ENCODE peak calls at places on chromosomes 3 and 15, in five cellular contexts. One of them, this sample, is unnamed.

GRCh38 chr3:65902304-65902793 is 136.4 kb downstream of the MAGI1 start:
- DNase-seq in A549: no peak
- DNase-seq in H1: peak; percentile 64
- DNase-seq in HepG2: no peak
- DNase-seq in IMR-90: no peak
- DNase-seq in this sample: no peak

GRCh38 chr3:19070325-19070724 is 78.0 kb upstream of the KCNH8 start:
- DNase-seq in A549: no peak
- DNase-seq in H1: no peak
- DNase-seq in HepG2: no peak
- DNase-seq in IMR-90: no peak
- DNase-seq in this sample: no peak

GRCh38 chr15:97995881-97996603 is 35.5 kb downstream of the ARRDC4 start:
- DNase-seq in A549: peak; percentile 36
- DNase-seq in H1: peak; percentile 49
- DNase-seq in HepG2: no peak
- DNase-seq in IMR-90: no peak
- DNase-seq in this sample: peak; percentile 40

GRCh38 chr3:116836286-116836685 is 126.7 kb downstream of the TUSC7 start:
- DNase-seq in A549: no peak
- DNase-seq in H1: no peak
- DNase-seq in HepG2: no peak
- DNase-seq in IMR-90: peak; percentile 48
- DNase-seq in this sample: no peak

GRCh38 chr3:132785292-132785691 is 63.1 kb upstream of the NPHP3 start:
- DNase-seq in A549: no peak
- DNase-seq in H1: no peak
- DNase-seq in HepG2: no peak
- DNase-seq in IMR-90: no peak
- DNase-seq in this sample: no peak

GRCh38 chr3:13095408-13095861 is 22.2 kb upstream of the IQSEC1 start:
- DNase-seq in A549: no peak
- DNase-seq in H1: no peak
- DNase-seq in HepG2: no peak
- DNase-seq in IMR-90: no peak
- DNase-seq in this sample: no peak

GRCh38 chr3:173568623-173569022 is 171.1 kb downstream of the NLGN1 start:
- DNase-seq in A549: no peak
- DNase-seq in H1: no peak
- DNase-seq in HepG2: no peak
- DNase-seq in IMR-90: no peak
- DNase-seq in this sample: no peak

GRCh38 chr3:172107403-172107802 is 68.0 kb downstream of the FNDC3B start:
- DNase-seq in A549: no peak
- DNase-seq in H1: no peak
- DNase-seq in HepG2: no peak
- DNase-seq in IMR-90: no peak
- DNase-seq in this sample: peak; percentile 22

GRCh38 chr15:67945951-67946700 is 106.3 kb upstream of the RNU6-1 start:
- DNase-seq in A549: peak; percentile 89
- DNase-seq in H1: peak; percentile 51
- DNase-seq in HepG2: peak; percentile 98
- DNase-seq in IMR-90: peak; percentile 44
- DNase-seq in this sample: peak; percentile 50

GRCh38 chr3:194517333-194517732 is 30.5 kb upstream of the ATP13A3 start:
- DNase-seq in A549: no peak
- DNase-seq in H1: no peak
- DNase-seq in HepG2: no peak
- DNase-seq in IMR-90: no peak
- DNase-seq in this sample: no peak

GRCh38 chr15:88419830-88420229 is 47.4 kb downstream of the MRPL46 start:
- DNase-seq in A549: peak; percentile 57
- DNase-seq in H1: no peak
- DNase-seq in HepG2: no peak
- DNase-seq in IMR-90: peak; percentile 71
- DNase-seq in this sample: no peak

GRCh38 chr3:128001576-128001975 is 50.7 kb upstream of the SEC61A1 start:
- DNase-seq in A549: no peak
- DNase-seq in H1: peak; percentile 50
- DNase-seq in HepG2: no peak
- DNase-seq in IMR-90: no peak
- DNase-seq in this sample: no peak

GRCh38 chr15:41671656-41672636 is 11.7 kb downstream of the MGA start:
- DNase-seq in A549: no peak
- DNase-seq in H1: no peak
- DNase-seq in HepG2: no peak
- DNase-seq in IMR-90: no peak
- DNase-seq in this sample: no peak

GRCh38 chr3:140023616-140024530 is 88.9 kb downstream of the CLSTN2 start:
- DNase-seq in A549: no peak
- DNase-seq in H1: no peak
- DNase-seq in HepG2: no peak
- DNase-seq in IMR-90: no peak
- DNase-seq in this sample: no peak

GRCh38 chr3:172635588-172635987 is 75.3 kb downstream of the NCEH1 start:
- DNase-seq in A549: no peak
- DNase-seq in H1: no peak
- DNase-seq in HepG2: no peak
- DNase-seq in IMR-90: peak; percentile 60
- DNase-seq in this sample: no peak

GRCh38 chr15:57379487-57379886 is 3.2 kb downstream of the CGNL1 start:
- DNase-seq in A549: no peak
- DNase-seq in H1: no peak
- DNase-seq in HepG2: no peak
- DNase-seq in IMR-90: no peak
- DNase-seq in this sample: no peak

GRCh38 chr3:143120716-143121239 is 1.2 kb downstream of the CHST2 start:
- DNase-seq in A549: peak; percentile 13
- DNase-seq in H1: peak; percentile 66
- DNase-seq in HepG2: no peak
- DNase-seq in IMR-90: peak; percentile 26
- DNase-seq in this sample: no peak

GRCh38 chr3:185137821-185138220 is 15.0 kb downstream of the C3orf70 start:
- DNase-seq in A549: no peak
- DNase-seq in H1: no peak
- DNase-seq in HepG2: no peak
- DNase-seq in IMR-90: no peak
- DNase-seq in this sample: no peak

GRCh38 chr3:38370861-38371260 is 24.3 kb downstream of the XYLB start:
- DNase-seq in A549: no peak
- DNase-seq in H1: no peak
- DNase-seq in HepG2: no peak
- DNase-seq in IMR-90: no peak
- DNase-seq in this sample: no peak

GRCh38 chr3:38374221-38374620 is 27.6 kb downstream of the XYLB start:
- DNase-seq in A549: no peak
- DNase-seq in H1: no peak
- DNase-seq in HepG2: no peak
- DNase-seq in IMR-90: no peak
- DNase-seq in this sample: peak; percentile 37

GRCh38 chr3:38370149-38370548 is 23.6 kb downstream of the XYLB start:
- DNase-seq in A549: no peak
- DNase-seq in H1: no peak
- DNase-seq in HepG2: no peak
- DNase-seq in IMR-90: no peak
- DNase-seq in this sample: no peak

GRCh38 chr3:38371541-38372213 is 25.1 kb downstream of the XYLB start:
- DNase-seq in A549: no peak
- DNase-seq in H1: no peak
- DNase-seq in HepG2: no peak
- DNase-seq in IMR-90: no peak
- DNase-seq in this sample: no peak

GRCh38 chr3:38372214-38372601 is 25.6 kb downstream of the XYLB start:
- DNase-seq in A549: no peak
- DNase-seq in H1: no peak
- DNase-seq in HepG2: no peak
- DNase-seq in IMR-90: no peak
- DNase-seq in this sample: no peak
- TF ChIP-seq MAFK in A549: peak; percentile 62
- TF ChIP-seq MAFK in H1: no peak
- TF ChIP-seq MAFK in HepG2: peak; percentile 57
- TF ChIP-seq MAFK in IMR-90: peak; percentile 7
- TF ChIP-seq MAFK in this sample: no peak

DNA sequence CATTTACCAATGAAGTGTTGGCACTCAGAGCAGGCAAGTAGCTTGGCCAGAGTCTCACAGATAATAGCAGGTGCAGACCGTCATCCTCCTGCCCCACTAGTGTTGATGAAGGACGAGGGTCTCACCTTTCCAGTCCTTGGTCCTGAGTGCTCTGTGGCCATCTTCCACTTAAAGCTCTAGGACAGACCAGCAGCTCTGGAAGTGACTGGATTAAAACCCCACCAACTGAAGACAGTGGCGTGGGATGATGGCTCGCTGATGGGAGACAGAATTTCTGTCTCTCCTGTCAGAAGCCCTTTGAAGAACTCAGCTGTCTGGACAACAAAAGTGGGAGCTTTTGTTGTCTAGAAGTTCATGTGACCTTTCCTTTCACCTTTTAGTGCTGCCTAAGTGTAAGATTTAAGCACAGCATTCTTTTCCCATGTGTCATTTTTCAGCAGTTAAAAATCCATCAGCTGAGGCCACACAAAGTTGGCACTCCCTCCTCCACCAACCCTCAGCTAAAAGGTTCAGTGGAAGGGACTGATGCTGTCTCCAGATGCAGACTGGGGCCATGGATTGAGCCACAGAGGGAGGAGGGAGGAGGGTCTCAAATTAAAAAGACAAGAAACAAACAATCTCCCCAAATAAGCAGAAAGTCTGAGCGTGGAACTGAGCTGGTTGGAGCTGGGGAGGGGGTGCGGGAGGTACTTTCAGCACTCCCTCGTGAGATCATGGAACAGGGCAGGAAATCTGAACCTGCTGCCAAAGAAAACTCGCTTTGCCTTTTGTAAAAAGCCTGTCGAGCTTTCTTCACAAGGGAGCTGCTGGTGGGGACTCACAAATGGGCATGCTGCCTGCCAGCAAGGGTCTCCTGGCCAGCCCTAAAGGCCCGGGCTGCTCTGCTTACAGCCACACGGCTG is 148.5 kb upstream of the CTDSPL start:
- DNase-seq in A549: no peak
- DNase-seq in H1: no peak
- DNase-seq in HepG2: no peak
- DNase-seq in IMR-90: peak; percentile 23
- DNase-seq in this sample: no peak
- TF ChIP-seq MAFK in A549: no peak
- TF ChIP-seq MAFK in H1: no peak
- TF ChIP-seq MAFK in HepG2: no peak
- TF ChIP-seq MAFK in IMR-90: no peak
- TF ChIP-seq MAFK in this sample: no peak

DNA sequence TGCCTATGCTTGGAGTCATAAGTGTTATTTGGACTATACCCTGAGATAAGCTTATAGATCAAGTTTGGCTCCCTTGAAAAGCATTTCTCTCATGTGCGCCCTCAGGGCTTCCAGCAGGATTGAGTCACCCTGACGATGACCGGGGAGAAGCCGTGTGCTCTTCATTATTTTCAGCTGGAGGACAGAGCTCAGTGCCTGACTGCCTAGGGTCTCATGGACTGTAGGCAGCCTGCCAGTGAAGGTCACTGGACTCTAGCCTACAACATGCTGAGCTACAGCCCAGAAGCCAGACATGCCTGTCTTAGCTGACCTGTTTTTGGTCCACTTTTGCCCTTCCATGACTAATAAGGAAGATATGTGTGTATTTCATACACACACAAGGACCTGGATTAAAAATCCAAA is 31.6 kb upstream of the NUDT16 start:
- DNase-seq in A549: peak; percentile 42
- DNase-seq in H1: no peak
- DNase-seq in HepG2: no peak
- DNase-seq in IMR-90: peak; percentile 70
- DNase-seq in this sample: no peak
- TF ChIP-seq MAFK in A549: no peak
- TF ChIP-seq MAFK in H1: no peak
- TF ChIP-seq MAFK in HepG2: no peak
- TF ChIP-seq MAFK in IMR-90: no peak
- TF ChIP-seq MAFK in this sample: no peak

GRCh38 chr15:64474846-64475245 is 14.5 kb downstream of the ZNF609 start:
- DNase-seq in A549: no peak
- DNase-seq in H1: no peak
- DNase-seq in HepG2: no peak
- DNase-seq in IMR-90: no peak
- DNase-seq in this sample: no peak

GRCh38 chr15:64466408-64467116 is 6.2 kb downstream of the ZNF609 start:
- DNase-seq in A549: no peak
- DNase-seq in H1: no peak
- DNase-seq in HepG2: no peak
- DNase-seq in IMR-90: no peak
- DNase-seq in this sample: no peak

GRCh38 chr15:64476550-64476949 is 16.2 kb downstream of the ZNF609 start:
- DNase-seq in A549: no peak
- DNase-seq in H1: no peak
- DNase-seq in HepG2: no peak
- DNase-seq in IMR-90: no peak
- DNase-seq in this sample: no peak

GRCh38 chr15:64472161-64472560 is 11.8 kb downstream of the ZNF609 start:
- DNase-seq in A549: no peak
- DNase-seq in H1: no peak
- DNase-seq in HepG2: no peak
- DNase-seq in IMR-90: no peak
- DNase-seq in this sample: no peak
- TF ChIP-seq MAFK in A549: no peak
- TF ChIP-seq MAFK in H1: no peak
- TF ChIP-seq MAFK in HepG2: no peak
- TF ChIP-seq MAFK in IMR-90: no peak
- TF ChIP-seq MAFK in this sample: no peak

GRCh38 chr3:147185781-147186180 is 220.6 kb downstream of the ZIC4 start:
- DNase-seq in A549: no peak
- DNase-seq in H1: no peak
- DNase-seq in HepG2: peak; percentile 38
- DNase-seq in IMR-90: no peak
- DNase-seq in this sample: no peak
- TF ChIP-seq MAFK in A549: no peak
- TF ChIP-seq MAFK in H1: no peak
- TF ChIP-seq MAFK in HepG2: no peak
- TF ChIP-seq MAFK in IMR-90: no peak
- TF ChIP-seq MAFK in this sample: no peak

GRCh38 chr3:160806094-160806493 is 50.1 kb downstream of the PPM1L start:
- DNase-seq in A549: no peak
- DNase-seq in H1: no peak
- DNase-seq in HepG2: no peak
- DNase-seq in IMR-90: no peak
- DNase-seq in this sample: no peak

GRCh38 chr3:160801386-160802118 is 45.5 kb downstream of the PPM1L start:
- DNase-seq in A549: no peak
- DNase-seq in H1: no peak
- DNase-seq in HepG2: no peak
- DNase-seq in IMR-90: peak; percentile 0
- DNase-seq in this sample: no peak

GRCh38 chr3:160806686-160807085 is 50.7 kb downstream of the PPM1L start:
- DNase-seq in A549: no peak
- DNase-seq in H1: no peak
- DNase-seq in HepG2: no peak
- DNase-seq in IMR-90: no peak
- DNase-seq in this sample: no peak

GRCh38 chr3:160808838-160809237 is 52.8 kb downstream of the PPM1L start:
- DNase-seq in A549: no peak
- DNase-seq in H1: no peak
- DNase-seq in HepG2: no peak
- DNase-seq in IMR-90: no peak
- DNase-seq in this sample: no peak

GRCh38 chr3:160804762-160805161 is 48.7 kb downstream of the PPM1L start:
- DNase-seq in A549: no peak
- DNase-seq in H1: no peak
- DNase-seq in HepG2: no peak
- DNase-seq in IMR-90: no peak
- DNase-seq in this sample: no peak
- TF ChIP-seq MAFK in A549: no peak
- TF ChIP-seq MAFK in H1: no peak
- TF ChIP-seq MAFK in HepG2: no peak
- TF ChIP-seq MAFK in IMR-90: no peak
- TF ChIP-seq MAFK in this sample: no peak